ENCODE peak calls at places on chromosomes 3 and 15, in five cellular contexts. D is IMR-90, E is heart right ventricle, N is left lung, U is sigmoid colon. G is an unnamed sample. For H3K4me1, the result is how much of the 10 kb centered on the place peaks cover.

GRCh38 chr15:63908281-63908680 is 74.5 kb upstream of the HERC1 start:
- DNase-seq in D (no peak), E (no peak), N (no peak), U (no peak), G (no peak)

GRCh38 chr15:76636059-76636458 is 269.1 kb downstream of the SCAPER start:
- DNase-seq in D (no peak), E (no peak), N (no peak), U (no peak), G (no peak)

GRCh38 chr3:98977520-98977919 is 76.0 kb upstream of the DCBLD2 start:
- DNase-seq in D (peak), E (no peak), N (no peak), U (no peak), G (no peak)

GRCh38 chr3:54510506-54510905 is 388.2 kb downstream of the CACNA2D3 start:
- DNase-seq in D (no peak), E (no peak), N (no peak), U (no peak), G (no peak)

GRCh38 chr3:150315711-150316110 is 92.4 kb upstream of the TSC22D2 start:
- DNase-seq in D (no peak), E (no peak), N (no peak), U (no peak), G (no peak)

GRCh38 chr15:92000709-92001108 is 147.2 kb downstream of the SLCO3A1 start:
- DNase-seq in D (no peak), E (no peak), N (no peak), U (no peak), G (no peak)

GRCh38 chr3:30660128-30660525 is 53.7 kb downstream of the TGFBR2 start:
- DNase-seq in D (no peak), E (no peak), N (no peak), U (no peak), G (no peak)

GRCh38 chr3:122794483-122794778 is 438 bp upstream of the SLC49A4 start:
- DNase-seq in D (peak), E (no peak), N (no peak), U (no peak), G (no peak)

GRCh38 chr15:88375234-88375926 is 91.8 kb downstream of the MRPL46 start:
- DNase-seq in D (peak), E (no peak), N (no peak), U (no peak), G (no peak)

GRCh38 chr3:20080956-20081554 is 40.8 kb downstream of the KAT2B start:
- DNase-seq in D (peak), E (peak), N (peak), U (peak), G (peak)

GRCh38 chr3:43790476-43790875 is 99.7 kb downstream of the ABHD5 start:
- DNase-seq in D (no peak), E (no peak), N (no peak), U (no peak), G (no peak)

GRCh38 chr3:117314441-117314840 is 604.9 kb downstream of the TUSC7 start:
- DNase-seq in D (no peak), E (no peak), N (no peak), U (no peak), G (no peak)

GRCh38 chr3:77161098-77161497 is 121.2 kb downstream of the ROBO2 start:
- DNase-seq in D (no peak), E (no peak), N (no peak), U (no peak), G (no peak)

GRCh38 chr3:14166877-14167605 is 11.4 kb downstream of the XPC start:
- DNase-seq in D (peak), E (no peak), N (no peak), U (no peak), G (no peak)

GRCh38 chr3:45464336-45464809 is 76.0 kb downstream of the LARS2 start:
- DNase-seq in D (peak), E (no peak), N (peak), U (no peak), G (peak)

GRCh38 chr3:8658326-8659212 is 14.0 kb upstream of the SSUH2 start:
- DNase-seq in D (peak), E (peak), N (peak), U (no peak), G (peak)

GRCh38 chr3:116863842-116864626 is 154.5 kb downstream of the TUSC7 start:
- DNase-seq in D (peak), E (no peak), N (no peak), U (no peak), G (no peak)

GRCh38 chr3:117444175-117444574 is 734.6 kb downstream of the TUSC7 start:
- DNase-seq in D (no peak), E (no peak), N (no peak), U (no peak), G (no peak)

GRCh38 chr3:100591411-100591810 is 18.0 kb upstream of the ADGRG7 start:
- DNase-seq in D (no peak), E (no peak), N (no peak), U (no peak), G (no peak)

GRCh38 chr3:77041756-77042155 is 1.9 kb downstream of the ROBO2 start:
- DNase-seq in D (no peak), E (no peak), N (no peak), U (no peak), G (no peak)

GRCh38 chr15:42802168-42802567 is 65.2 kb upstream of the CDAN1 start:
- DNase-seq in D (no peak), E (no peak), N (no peak), U (no peak), G (no peak)

GRCh38 chr3:47636921-47637320 is 58.3 kb upstream of the CSPG5 start:
- DNase-seq in D (no peak), E (no peak), N (no peak), U (no peak), G (no peak)

GRCh38 chr3:44584646-44585501 is at the start of gene ZNF660:
- DNase-seq in D (peak), E (peak), N (peak), U (peak), G (no peak)

GRCh38 chr3:107193114-107193513 is 184.1 kb upstream of the CCDC54 start:
- DNase-seq in D (no peak), E (no peak), N (no peak), U (no peak), G (no peak)

GRCh38 chr3:190340071-190340470 is 17.8 kb upstream of the CLDN1 start:
- DNase-seq in D (peak), E (no peak), N (no peak), U (no peak), G (no peak)

GRCh38 chr3:95341314-95341713 is 1278.5 kb downstream of the NSUN3 start:
- DNase-seq in D (no peak), E (no peak), N (no peak), U (no peak), G (no peak)

GRCh38 chr3:138078096-138078495 is 37.3 kb downstream of the DZIP1L start:
- DNase-seq in D (peak), E (no peak), N (no peak), U (no peak), G (no peak)

GRCh38 chr15:38195191-38195901 is 57.3 kb upstream of the SPRED1 start:
- DNase-seq in D (peak), E (no peak), N (no peak), U (no peak), G (no peak)

GRCh38 chr3:181712505-181713299 is 977 bp downstream of the SOX2 start:
- DNase-seq in D (no peak), E (no peak), N (no peak), U (no peak), G (no peak)

GRCh38 chr3:126998728-126999127 is 15.8 kb downstream of the PLXNA1 start:
- DNase-seq in D (no peak), E (no peak), N (no peak), U (no peak), G (no peak)

GRCh38 chr3:139310474-139310933 is 33.3 kb upstream of the MRPS22 start:
- DNase-seq in D (peak), E (no peak), N (no peak), U (no peak), G (no peak)

GRCh38 chr3:97863025-97863424 is 41.2 kb downstream of the CRYBG3 start:
- DNase-seq in D (peak), E (no peak), N (no peak), U (no peak), G (no peak)

GRCh38 chr15:66702770-66703539 is 919 bp downstream of the SMAD6 start:
- DNase-seq in D (no peak), E (peak), N (no peak), U (no peak), G (no peak)

GRCh38 chr15:66704783-66705113 is 2.7 kb downstream of the SMAD6 start:
- DNase-seq in D (no peak), E (no peak), N (peak), U (no peak), G (no peak)

GRCh38 chr15:66704019-66704782 is 2.2 kb downstream of the SMAD6 start:
- DNase-seq in D (no peak), E (peak), N (no peak), U (no peak), G (no peak)

GRCh38 chr15:66702035-66702769 is at the start of gene SMAD6:
- DNase-seq in D (peak), E (peak), N (peak), U (peak), G (peak)

GRCh38 chr15:66703540-66703941 is 1.5 kb downstream of the SMAD6 start:
- DNase-seq in D (peak), E (peak), N (peak), U (no peak), G (no peak)
- H3K4me1 ChIP-seq in D (under half), E (half or more), N (half or more), U (half or more), G (under half)

GRCh38 chr3:170352936-170353335 is 4.6 kb upstream of the SKIL start:
- DNase-seq in D (no peak), E (no peak), N (no peak), U (no peak), G (no peak)

GRCh38 chr3:170355738-170356595 is 1.5 kb upstream of the SKIL start:
- DNase-seq in D (peak), E (peak), N (peak), U (peak), G (no peak)

GRCh38 chr3:170353485-170353884 is 4.0 kb upstream of the SKIL start:
- DNase-seq in D (no peak), E (no peak), N (no peak), U (no peak), G (no peak)

GRCh38 chr3:170346481-170347125 is 10.9 kb upstream of the SKIL start:
- DNase-seq in D (peak), E (no peak), N (no peak), U (no peak), G (no peak)

GRCh38 chr3:170350515-170351413 is 6.8 kb upstream of the SKIL start:
- DNase-seq in D (no peak), E (no peak), N (no peak), U (no peak), G (no peak)
- H3K4me1 ChIP-seq in D (under half), E (under half), N (under half), U (under half), G (under half)

DNA sequence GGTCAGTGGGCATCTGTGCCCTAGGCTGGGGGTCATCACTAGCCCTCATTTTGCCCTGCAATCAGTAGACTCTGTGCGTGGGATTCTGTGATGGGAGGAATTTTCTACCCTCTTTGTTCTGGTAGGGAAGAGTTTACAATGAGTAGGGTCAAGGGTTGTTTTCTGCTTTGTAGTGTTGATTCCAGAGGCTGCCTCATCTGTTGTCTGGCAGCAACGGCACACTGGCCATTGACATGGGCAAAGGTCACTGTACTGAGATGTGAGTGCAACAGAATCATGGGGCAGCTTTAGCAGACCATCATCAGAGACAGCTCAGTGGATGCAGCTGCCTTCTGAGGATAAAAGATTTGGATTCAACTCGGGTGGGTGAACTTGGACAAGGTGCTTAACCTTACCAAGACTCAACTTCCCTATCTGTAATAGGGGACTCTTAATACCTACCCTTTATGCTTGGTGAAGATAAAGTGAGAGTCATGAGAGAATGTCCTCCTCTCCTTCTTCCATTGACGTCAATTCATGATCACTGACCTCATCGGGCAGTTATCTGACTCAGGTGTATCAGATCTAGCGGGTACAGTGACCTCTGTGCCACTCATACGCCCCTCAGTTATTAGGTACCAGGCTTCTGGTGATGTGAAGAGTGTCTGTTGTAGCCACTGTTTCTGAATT is 127.5 kb downstream of the RPLP1 start:
- DNase-seq in D (no peak), E (no peak), N (no peak), U (no peak), G (no peak)
- H3K4me1 ChIP-seq in D (under half), E (under half), N (under half), U (under half), G (under half)

GRCh38 chr15:81160312-81161214 is 26.5 kb downstream of the CFAP161 start:
- DNase-seq in D (peak), E (peak), N (no peak), U (peak), G (no peak)

GRCh38 chr15:81155375-81156218 is 21.5 kb downstream of the CFAP161 start:
- DNase-seq in D (peak), E (no peak), N (no peak), U (peak), G (peak)

GRCh38 chr15:81156324-81156723 is 22.3 kb downstream of the CFAP161 start:
- DNase-seq in D (no peak), E (no peak), N (no peak), U (no peak), G (no peak)

GRCh38 chr15:81157195-81157938 is 23.3 kb downstream of the CFAP161 start:
- DNase-seq in D (peak), E (no peak), N (no peak), U (no peak), G (no peak)

DNA sequence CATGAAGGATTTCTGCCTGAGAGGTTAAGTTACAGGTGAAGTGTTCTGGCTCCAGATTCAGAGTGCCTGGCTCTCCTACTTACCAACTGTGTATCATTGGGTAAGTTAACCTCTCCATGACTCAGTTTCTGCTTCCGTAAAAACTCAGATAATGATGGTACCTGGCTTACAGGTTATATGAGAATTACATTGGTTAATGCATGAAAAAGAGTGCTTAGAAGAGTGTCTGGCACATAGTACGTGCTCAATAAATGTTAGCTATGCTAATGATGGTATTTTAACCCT is 23.8 kb downstream of the CFAP161 start:
- DNase-seq in D (no peak), E (no peak), N (no peak), U (no peak), G (no peak)
- H3K4me1 ChIP-seq in D (under half), E (under half), N (under half), U (under half), G (under half)

DNA sequence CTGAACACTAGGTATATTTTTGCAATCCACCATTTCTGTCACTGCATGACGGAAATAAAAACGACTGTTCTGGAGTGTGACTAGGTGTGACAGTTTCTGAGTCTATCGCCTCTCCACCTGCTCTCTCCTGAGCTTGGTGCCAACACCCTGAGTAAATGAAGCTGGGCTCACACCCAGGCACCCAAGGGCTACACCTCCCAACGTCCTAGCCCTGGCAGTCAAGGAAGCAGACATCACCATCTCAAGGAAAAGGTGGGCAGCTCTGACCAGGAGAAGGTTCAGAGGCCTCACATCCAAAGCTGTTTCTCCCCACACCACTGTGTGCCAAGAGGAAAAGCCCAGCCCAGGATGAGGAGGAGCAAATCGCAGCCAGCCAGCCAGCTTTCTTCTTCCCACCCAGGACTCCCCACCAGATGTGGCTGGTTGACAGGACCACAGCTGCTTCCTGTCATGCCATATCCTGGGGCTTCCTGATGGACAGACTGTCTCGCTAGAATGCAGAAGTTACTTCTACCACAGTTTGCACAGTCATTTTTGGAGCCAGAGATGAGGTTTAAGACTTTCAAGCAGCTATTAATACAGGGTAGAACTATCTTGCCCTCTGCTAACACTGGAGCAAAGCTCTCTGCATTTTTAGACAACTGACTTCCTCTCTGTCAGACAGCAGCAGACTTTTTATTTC is 3.3 kb downstream of the SCAMP2 start:
- DNase-seq in D (peak), E (peak), N (peak), U (peak), G (peak)
- H3K4me1 ChIP-seq in D (under half), E (half or more), N (half or more), U (half or more), G (under half)